ENCODE peak calls at places on chromosomes 13 and 19, in four cellular contexts. D is EL; T is ascending aorta; S is CD8-positive, alpha-beta memory T cell. F is an unnamed sample.

GRCh38 chr19:17183858-17184271 is 31.3 kb upstream of the USE1 start:
- DNase-seq in S (peak), D (no peak), T (no peak), F (peak)

GRCh38 chr13:33616130-33616529 is 201.8 kb upstream of the RFC3 start:
- DNase-seq in T (no peak), D (no peak), S (no peak), F (no peak)

GRCh38 chr13:19862511-19863313 is 737 bp downstream of the ZMYM5 start:
- DNase-seq in T (peak), S (peak), D (peak), F (peak)

GRCh38 chr13:51380269-51380668 is 40.8 kb downstream of the SERPINE3 start:
- DNase-seq in T (no peak), S (no peak), D (no peak), F (no peak)

GRCh38 chr13:100828226-100828625 is 153.6 kb upstream of the TMTC4 start:
- DNase-seq in T (no peak), S (no peak), D (no peak), F (no peak)

GRCh38 chr19:15831626-15832025 is 16.2 kb upstream of the OR10H1 start:
- DNase-seq in S (no peak), D (no peak), T (no peak), F (no peak)

GRCh38 chr13:73898276-73898675 is 235.9 kb downstream of the KLF12 start:
- DNase-seq in T (no peak), S (no peak), D (peak), F (no peak)

GRCh38 chr13:70424928-70425327 is 316.7 kb upstream of the KLHL1 start:
- DNase-seq in D (no peak), T (no peak), S (no peak), F (no peak)

GRCh38 chr13:49512578-49512977 is 16.8 kb downstream of the PHF11 start:
- DNase-seq in S (no peak), T (no peak), D (no peak), F (no peak)

GRCh38 chr13:109971006-109971744 is 184.8 kb upstream of the IRS2 start:
- DNase-seq in S (no peak), D (peak), T (no peak), F (no peak)

GRCh38 chr13:98972627-98973026 is 5.2 kb downstream of the DOCK9 start:
- DNase-seq in T (no peak), S (no peak), D (peak), F (no peak)

GRCh38 chr19:39408392-39409206 is 2.0 kb downstream of the ZFP36 start:
- DNase-seq in T (peak), D (peak), S (peak), F (peak)

GRCh38 chr13:98349731-98350305 is 172.7 kb upstream of the RNF113B start:
- DNase-seq in S (no peak), D (no peak), T (no peak), F (no peak)

GRCh38 chr19:32594021-32594420 is 13.0 kb downstream of the PDCD5 start:
- DNase-seq in D (no peak), S (no peak), T (no peak), F (no peak)

F was measured in activated naive CD8-positive, alpha-beta T cell treated with anti-CD3 and anti-CD28 coated beads, Interleukin-2, amount 10 ng/mL, durations not matched to agents 7 days and 5 days.